ENCODE peak calls at places on chromosomes 12 and 14, in seven cellular contexts. U is neural progenitor cell, P is cardiac muscle cell, A is kidney, T is fibroblast of lung, F is OCI-LY7, N is upper lobe of left lung. D is an unnamed sample.

GRCh38 chr12:53613821-53614220 is 12.4 kb downstream of the ATF7 start:
- DNase-seq in U (no peak), P (no peak), A (no peak), T (peak; percentile 43), F (no peak), N (no peak), D (no peak)

GRCh38 chr12:91343010-91343409 is 160.4 kb upstream of the DCN start:
- DNase-seq in U (no peak), P (no peak), A (no peak), T (no peak), F (no peak), N (no peak), D (no peak)

GRCh38 chr14:23175823-23176222 is 7.6 kb downstream of the SLC7A8 start:
- DNase-seq in U (no peak), P (peak; percentile 81), A (no peak), T (no peak), F (no peak), N (no peak), D (no peak)

GRCh38 chr12:78315018-78315417 is 484.3 kb downstream of the NAV3 start:
- DNase-seq in U (no peak), P (no peak), A (no peak), T (no peak), F (no peak), N (no peak), D (no peak)

GRCh38 chr12:103326190-103326589 is 169.6 kb downstream of the C12orf42 start:
- DNase-seq in U (peak; percentile 50), P (no peak), A (no peak), T (no peak), F (peak; percentile 33), N (no peak), D (no peak)

GRCh38 chr14:63787995-63788946 is 60.4 kb upstream of the SGPP1 start:
- DNase-seq in U (peak; percentile 14), P (peak; percentile 12), A (no peak), T (no peak), F (no peak), N (no peak), D (no peak)

GRCh38 chr12:6914246-6914947 is at the start of gene ENO2:
- DNase-seq in U (peak; percentile 79), P (peak; percentile 66), A (peak; percentile 95), T (peak; percentile 65), F (peak; percentile 75), N (peak; percentile 82), D (peak; percentile 71)

GRCh38 chr14:75422169-75422568 is 5.7 kb upstream of the JDP2 start:
- DNase-seq in U (no peak), P (no peak), A (no peak), T (peak; percentile 81), F (no peak), N (no peak), D (no peak)

GRCh38 chr14:55005071-55005470 is 21.8 kb downstream of the WDHD1 start:
- DNase-seq in U (no peak), P (no peak), A (no peak), T (peak; percentile 30), F (no peak), N (no peak), D (no peak)

GRCh38 chr12:82527165-82527780 is 159.4 kb upstream of the TMTC2 start:
- DNase-seq in U (peak; percentile 71), P (peak; percentile 83), A (no peak), T (peak; percentile 56), F (peak; percentile 66), N (no peak), D (no peak)

GRCh38 chr12:132571598-132571997 is 38.8 kb downstream of the LRCOL1 start:
- DNase-seq in U (no peak), P (no peak), A (no peak), T (no peak), F (no peak), N (no peak), D (no peak)

GRCh38 chr14:87894920-87895319 is 98.1 kb downstream of the GALC start:
- DNase-seq in U (no peak), P (no peak), A (no peak), T (no peak), F (no peak), N (no peak), D (no peak)

GRCh38 chr14:72788255-72788654 is 105.6 kb downstream of the DPF3 start:
- DNase-seq in U (no peak), P (no peak), A (no peak), T (no peak), F (no peak), N (no peak), D (no peak)

GRCh38 chr12:63093084-63093483 is 57.9 kb downstream of the AVPR1A start:
- DNase-seq in U (no peak), P (no peak), A (no peak), T (no peak), F (no peak), N (no peak), D (no peak)

GRCh38 chr12:103632554-103633216 is 45.6 kb downstream of the STAB2 start:
- DNase-seq in U (peak; percentile 85), P (peak; percentile 76), A (peak; percentile 68), T (no peak), F (peak; percentile 70), N (peak; percentile 41), D (no peak)

GRCh38 chr12:2998789-2999264 is 39.6 kb downstream of the TEAD4 start:
- DNase-seq in U (peak; percentile 47), P (peak; percentile 72), A (no peak), T (peak; percentile 90), F (no peak), N (no peak), D (no peak)

GRCh38 chr14:100536721-100537700 is 50.2 kb downstream of the BEGAIN start:
- DNase-seq in U (no peak), P (no peak), A (peak; percentile 55), T (no peak), F (no peak), N (no peak), D (no peak)

GRCh38 chr14:95434161-95434560 is 82.3 kb downstream of the SYNE3 start:
- DNase-seq in U (no peak), P (no peak), A (no peak), T (no peak), F (no peak), N (no peak), D (no peak)

GRCh38 chr14:95436348-95436747 is 80.1 kb downstream of the SYNE3 start:
- DNase-seq in U (no peak), P (no peak), A (no peak), T (no peak), F (no peak), N (no peak), D (no peak)

GRCh38 chr14:95431199-95432145 is 85.0 kb downstream of the SYNE3 start:
- DNase-seq in U (peak; percentile 61), P (peak; percentile 50), A (peak; percentile 65), T (peak; percentile 16), F (peak; percentile 65), N (no peak), D (no peak)

GRCh38 chr14:95432152-95433093 is 84.0 kb downstream of the SYNE3 start:
- DNase-seq in U (peak; percentile 73), P (peak; percentile 59), A (peak; percentile 81), T (peak; percentile 23), F (peak; percentile 47), N (no peak), D (no peak)

GRCh38 chr14:95433094-95433478 is 83.4 kb downstream of the SYNE3 start:
- DNase-seq in U (no peak), P (no peak), A (no peak), T (no peak), F (no peak), N (no peak), D (no peak)
- TF ChIP-seq CTCF in U (no peak), P (no peak), A (no peak), T (peak; percentile 4), F (no peak), N (no peak), D (no peak)

GRCh38 chr12:13000616-13000934 is 510 bp upstream of the HEBP1 start:
- DNase-seq in U (peak; percentile 79), P (no peak), A (no peak), T (no peak), F (no peak), N (peak; percentile 63), D (no peak)

GRCh38 chr12:13002301-13003097 is 2.4 kb upstream of the HEBP1 start:
- DNase-seq in U (no peak), P (no peak), A (no peak), T (no peak), F (no peak), N (no peak), D (no peak)

GRCh38 chr12:12999959-13000615 is at the start of gene HEBP1:
- DNase-seq in U (peak; percentile 95), P (peak; percentile 95), A (peak; percentile 99), T (peak; percentile 84), F (peak; percentile 85), N (peak; percentile 97), D (peak; percentile 97)

GRCh38 chr12:13001725-13002040 is 1.6 kb upstream of the HEBP1 start:
- DNase-seq in U (no peak), P (no peak), A (no peak), T (no peak), F (no peak), N (no peak), D (no peak)

DNA sequence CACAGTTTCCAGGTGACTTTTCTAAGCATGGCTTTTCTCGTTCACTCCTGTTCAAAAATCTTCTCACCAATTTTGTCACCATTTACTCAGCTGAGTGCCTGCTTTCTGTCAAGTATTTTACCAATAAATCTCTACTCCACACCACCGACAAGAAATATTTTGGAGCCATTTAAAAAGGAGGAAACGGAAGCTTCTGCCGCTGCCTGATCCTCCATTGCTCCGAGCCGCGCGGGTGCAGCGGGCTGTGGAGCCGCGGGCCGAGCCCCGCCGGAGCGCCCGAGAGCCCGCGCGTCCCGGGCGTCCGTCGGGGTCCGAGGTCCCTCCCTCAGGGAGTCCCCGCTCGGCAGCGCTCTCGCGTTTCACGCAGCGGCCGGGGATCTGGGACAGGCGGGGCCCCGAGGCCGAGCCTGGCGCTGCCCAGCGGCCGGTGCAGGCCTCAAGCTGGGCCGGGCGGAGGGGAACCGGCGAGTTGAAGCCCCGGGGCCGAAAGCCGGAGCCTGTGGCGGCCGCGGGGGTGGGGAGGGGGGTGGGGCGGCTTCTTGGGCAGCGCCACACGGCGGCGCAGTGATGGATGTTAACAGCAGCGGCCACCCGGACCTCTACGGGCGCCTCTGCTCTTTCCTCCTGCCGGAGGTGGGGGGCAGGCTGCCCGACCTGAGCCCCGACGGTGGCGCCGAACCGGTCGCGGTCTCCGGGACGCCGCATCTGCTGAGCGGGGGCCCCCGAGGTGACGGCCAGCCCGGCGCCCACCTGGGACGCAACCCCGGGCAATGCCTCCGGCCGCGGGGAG is 1.1 kb upstream of the HEBP1 start:
- DNase-seq in U (peak; percentile 89), P (peak; percentile 72), A (peak; percentile 86), T (peak; percentile 53), F (peak; percentile 31), N (peak; percentile 70), D (peak; percentile 57)
- TF ChIP-seq CTCF in U (peak; percentile 51), P (peak; percentile 35), A (no peak), T (peak; percentile 10), F (peak; percentile 41), N (peak; percentile 34), D (no peak)

GRCh38 chr14:74207943-74208342 is 31.3 kb upstream of the VSX2 start:
- DNase-seq in U (peak; percentile 79), P (no peak), A (no peak), T (no peak), F (peak; percentile 10), N (no peak), D (no peak)
- TF ChIP-seq CTCF in U (peak; percentile 73), P (peak; percentile 3), A (no peak), T (peak; percentile 12), F (peak; percentile 74), N (no peak), D (no peak)

GRCh38 chr14:67950386-67950785 is 130.8 kb downstream of the RAD51B start:
- DNase-seq in U (no peak), P (no peak), A (no peak), T (peak; percentile 63), F (no peak), N (no peak), D (no peak)
- TF ChIP-seq CTCF in U (no peak), P (no peak), A (no peak), T (no peak), F (no peak), N (no peak), D (no peak)

GRCh38 chr12:48750769-48751356 is 34.4 kb upstream of the CCNT1 start:
- DNase-seq in U (no peak), P (no peak), A (no peak), T (peak; percentile 8), F (no peak), N (no peak), D (no peak)
- TF ChIP-seq CTCF in U (no peak), P (no peak), A (no peak), T (no peak), F (no peak), N (no peak), D (no peak)

D was measured in activated B cell treated with CpG ODN at 0.5 μM for 24 hours.